ENCODE peak calls at places on chromosome 7, in seven cellular contexts. S, Z, V, E, M, T and N are unnamed samples.

GRCh38 chr7:137025469-137026175 is 157.2 kb downstream of the CHRM2 start:
- DNase-seq in E (no peak), S (no peak), Z (no peak), T (no peak), V (no peak), M (no peak), N (no peak)

GRCh38 chr7:22549667-22550513 is 49.9 kb upstream of the STEAP1B start:
- DNase-seq in S (no peak), Z (peak), M (no peak), E (no peak), V (peak), T (no peak), N (no peak)

GRCh38 chr7:7176421-7177043 is 5.8 kb upstream of the C1GALT1 start:
- DNase-seq in S (no peak), E (peak), Z (no peak), T (peak), V (peak), M (no peak), N (peak)

GRCh38 chr7:47153076-47153475 is 428.8 kb downstream of the TNS3 start:
- DNase-seq in T (peak), V (no peak), M (no peak), S (no peak), E (peak), Z (peak), N (peak)

GRCh38 chr7:157628456-157628855 is 291.7 kb downstream of the DNAJB6 start:
- DNase-seq in V (no peak), E (no peak), S (no peak), T (no peak), M (no peak), Z (no peak), N (no peak)

GRCh38 chr7:70681111-70681846 is 450.7 kb upstream of the GALNT17 start:
- DNase-seq in M (no peak), V (no peak), S (no peak), E (no peak), Z (no peak), T (no peak), N (no peak)

GRCh38 chr7:25495342-25495855 is 267.1 kb upstream of the NPVF start:
- DNase-seq in S (no peak), V (peak), T (no peak), E (no peak), M (no peak), Z (peak), N (no peak)

GRCh38 chr7:74417419-74417971 is 36.2 kb upstream of the GTF2IRD1 start:
- DNase-seq in M (peak), E (peak), S (peak), V (peak), T (peak), Z (peak), N (peak)

GRCh38 chr7:137873524-137873923 is 26.8 kb upstream of the DGKI start:
- DNase-seq in T (peak), V (no peak), E (no peak), M (no peak), Z (no peak), S (no peak), N (no peak)

GRCh38 chr7:77482015-77482414 is 55.1 kb upstream of the PTPN12 start:
- DNase-seq in S (no peak), Z (no peak), T (no peak), M (no peak), V (no peak), E (no peak), N (peak)

GRCh38 chr7:140673063-140673769 is 471 bp downstream of the ADCK2 start:
- DNase-seq in Z (peak), M (peak), V (peak), T (peak), S (peak), E (no peak), N (peak)

GRCh38 chr7:1664711-1665591 is 5.1 kb upstream of the ELFN1 start:
- DNase-seq in T (peak), V (peak), E (peak), M (peak), Z (peak), S (peak), N (peak)

GRCh38 chr7:8065356-8065813 is 96.8 kb downstream of the GLCCI1 start:
- DNase-seq in S (no peak), V (no peak), T (no peak), E (no peak), Z (no peak), M (no peak), N (no peak)